ENCODE peak calls at places on chromosomes 12 and 14, in ten cellular contexts. I, S, P, T, V, F, M, G, K and N are unnamed samples.

GRCh38 chr12:104588048-104588942 is 131.5 kb downstream of the CHST11 start:
- DNase-seq in G (no peak), K (no peak), I (peak), V (peak), T (no peak), F (no peak), M (peak), S (peak), P (no peak), N (peak)

GRCh38 chr12:104406164-104406563 is 50.6 kb upstream of the CHST11 start:
- DNase-seq in I (no peak), S (no peak), T (no peak), K (no peak), M (no peak), F (no peak), P (no peak), V (no peak), G (no peak), N (no peak)

GRCh38 chr14:37083599-37083998 is 88.8 kb downstream of the SLC25A21 start:
- DNase-seq in V (no peak), S (no peak), K (no peak), P (no peak), M (no peak), G (no peak), I (no peak), T (no peak), F (no peak), N (no peak)

GRCh38 chr12:21065845-21066244 is 65.1 kb upstream of the SLCO1B1 start:
- DNase-seq in M (no peak), P (no peak), F (no peak), T (no peak), I (peak), G (no peak), S (peak), K (no peak), V (peak), N (no peak)

GRCh38 chr12:48810817-48811453 is 7.4 kb upstream of the CACNB3 start:
- DNase-seq in P (no peak), I (peak), M (no peak), F (no peak), K (no peak), S (peak), T (no peak), V (peak), G (no peak), N (peak)

GRCh38 chr14:42460673-42461072 is 854.0 kb downstream of the LRFN5 start:
- DNase-seq in F (no peak), S (no peak), V (no peak), P (no peak), K (no peak), G (no peak), T (no peak), I (no peak), M (no peak), N (no peak)

GRCh38 chr14:99513946-99514551 is 32.8 kb downstream of the CCNK start:
- DNase-seq in S (no peak), M (no peak), T (no peak), I (no peak), G (no peak), P (no peak), K (no peak), V (no peak), F (no peak), N (no peak)

GRCh38 chr12:24901975-24902461 is 46.9 kb downstream of the BCAT1 start:
- DNase-seq in K (peak), P (peak), T (no peak), G (no peak), M (no peak), S (no peak), F (peak), I (no peak), V (peak), N (no peak)

GRCh38 chr12:27785882-27786570 is 6.0 kb upstream of the MANSC4 start:
- DNase-seq in S (peak), K (no peak), T (no peak), P (peak), I (peak), G (no peak), V (peak), F (no peak), M (no peak), N (peak)

GRCh38 chr12:46553266-46553665 is 180.7 kb upstream of the SLC38A2 start:
- DNase-seq in I (peak), M (no peak), G (no peak), P (no peak), T (no peak), V (peak), S (peak), K (no peak), F (no peak), N (peak)

GRCh38 chr12:92593734-92594402 is 108.9 kb upstream of the PLEKHG7 start:
- DNase-seq in T (peak), F (no peak), M (peak), P (peak), S (peak), V (peak), I (peak), K (peak), G (peak), N (peak)

GRCh38 chr12:132030367-132031038 is 80.8 kb downstream of the EP400 start:
- DNase-seq in S (peak), F (no peak), M (no peak), G (no peak), T (peak), V (peak), P (no peak), K (no peak), I (peak), N (peak)

DNA sequence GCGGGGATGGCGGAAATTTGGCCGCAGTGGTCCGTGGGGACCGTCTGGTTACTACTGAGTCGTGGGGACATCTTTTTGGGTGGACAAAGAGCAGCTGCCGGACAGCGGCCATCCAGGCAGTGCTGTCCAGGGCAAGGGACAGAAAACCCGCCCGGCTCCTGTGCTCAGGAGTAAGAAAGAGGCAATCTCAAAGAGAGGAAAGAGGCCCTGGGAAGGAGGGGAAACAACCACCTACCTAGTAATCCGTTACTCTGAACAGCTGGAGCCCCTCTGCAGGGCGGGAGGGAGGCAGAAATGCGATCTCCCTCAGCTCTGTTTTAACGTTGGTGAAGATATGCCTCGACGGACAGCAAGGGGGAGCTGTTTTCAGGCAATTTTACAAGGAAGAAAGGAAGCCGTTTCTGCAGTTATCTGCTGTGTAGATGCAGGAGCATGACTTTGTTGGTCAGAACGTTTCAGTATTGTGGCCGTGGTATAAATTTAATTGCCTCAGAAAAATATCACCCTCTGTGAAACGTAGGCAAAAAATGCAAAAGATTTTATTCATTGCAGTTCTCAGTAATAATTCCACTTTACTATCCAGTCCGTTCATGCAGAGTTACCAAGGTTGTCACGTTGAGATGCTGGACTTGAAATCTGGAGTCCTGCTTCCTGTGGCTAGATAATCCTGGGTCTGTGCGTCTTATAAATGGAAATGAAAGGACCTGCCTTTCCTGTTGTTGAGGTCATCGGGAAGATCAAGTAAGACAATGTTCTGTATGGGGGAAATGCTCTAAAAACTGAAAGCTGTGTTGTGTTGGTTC is 1.1 kb upstream of the AVPR1A start:
- DNase-seq in M (peak), S (peak), T (peak), G (no peak), P (peak), I (peak), F (peak), V (peak), K (no peak), N (peak)
- TF ChIP-seq CTCF in M (peak), S (peak), T (peak), G (no peak), P (peak), I (peak), F (peak), V (peak), K (peak), N (peak)

GRCh38 chr12:77402726-77403125 is 337.4 kb upstream of the E2F7 start:
- DNase-seq in F (no peak), V (peak), S (peak), M (no peak), P (no peak), K (no peak), G (no peak), I (peak), T (no peak), N (no peak)
- TF ChIP-seq CTCF in F (no peak), V (no peak), S (no peak), M (no peak), P (no peak), K (no peak), G (no peak), I (no peak), T (no peak), N (no peak)

DNA sequence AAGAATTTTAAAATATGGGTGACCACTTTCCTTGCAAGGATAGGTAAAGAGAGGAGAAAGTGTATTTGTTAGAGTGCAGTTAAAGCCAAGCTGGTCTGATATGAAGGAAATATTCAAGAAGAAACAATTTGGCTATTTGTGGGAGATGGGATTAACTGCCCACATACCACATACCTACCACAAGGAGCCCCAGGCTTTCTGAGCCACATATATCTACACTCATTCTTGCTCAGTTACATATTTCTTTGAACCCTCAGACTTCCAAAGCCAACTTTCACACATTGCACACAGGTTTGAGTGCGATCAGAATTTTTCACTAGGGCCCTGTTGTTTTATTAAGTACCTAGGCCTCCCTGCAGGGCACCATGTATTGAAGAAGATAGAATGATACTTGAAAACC is 330.2 kb downstream of the ZFP36L1 start:
- DNase-seq in T (no peak), G (no peak), F (no peak), M (no peak), V (no peak), I (no peak), S (no peak), K (no peak), P (no peak), N (peak)
- TF ChIP-seq CTCF in T (no peak), G (no peak), F (peak), M (no peak), V (no peak), I (no peak), S (peak), K (no peak), P (no peak), N (peak)

DNA sequence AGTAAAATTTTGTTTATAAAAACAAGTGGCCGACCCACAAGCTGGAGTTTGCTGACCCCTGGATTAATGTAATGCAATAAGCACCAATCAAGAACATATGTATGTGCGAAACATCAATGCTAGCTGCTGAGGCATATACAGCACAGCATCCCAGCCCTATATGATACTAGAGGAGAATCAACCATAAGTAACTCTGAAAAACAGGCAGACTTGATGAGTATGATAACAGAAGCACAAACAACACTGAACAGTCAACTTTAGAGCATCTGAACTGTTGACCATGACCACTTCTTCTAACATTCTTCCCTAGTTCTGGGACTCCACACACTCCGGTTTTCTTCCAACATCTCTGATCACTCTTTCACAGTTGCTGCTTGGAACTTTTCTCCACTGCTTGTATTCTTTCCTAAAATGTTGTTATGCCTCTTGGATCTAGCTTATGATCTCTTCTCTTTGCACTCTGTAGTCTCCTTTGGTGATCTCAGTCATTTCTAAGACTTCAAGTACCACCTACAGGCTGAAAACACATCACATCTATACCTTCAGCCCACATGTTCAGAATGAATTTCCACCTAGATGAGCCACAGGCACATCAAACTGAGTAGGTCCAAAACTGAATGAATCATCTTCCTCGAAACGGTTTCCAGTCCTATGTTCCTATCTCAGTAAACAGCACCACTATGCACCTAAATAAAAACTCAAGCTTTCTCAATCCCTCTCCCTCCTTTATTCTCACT is 57.2 kb downstream of the STXBP6 start:
- DNase-seq in T (no peak), K (no peak), M (no peak), F (no peak), G (no peak), V (no peak), P (no peak), I (no peak), S (no peak), N (no peak)
- TF ChIP-seq CTCF in T (no peak), K (no peak), M (no peak), F (no peak), G (no peak), V (no peak), P (no peak), I (no peak), S (no peak), N (no peak)

DNA sequence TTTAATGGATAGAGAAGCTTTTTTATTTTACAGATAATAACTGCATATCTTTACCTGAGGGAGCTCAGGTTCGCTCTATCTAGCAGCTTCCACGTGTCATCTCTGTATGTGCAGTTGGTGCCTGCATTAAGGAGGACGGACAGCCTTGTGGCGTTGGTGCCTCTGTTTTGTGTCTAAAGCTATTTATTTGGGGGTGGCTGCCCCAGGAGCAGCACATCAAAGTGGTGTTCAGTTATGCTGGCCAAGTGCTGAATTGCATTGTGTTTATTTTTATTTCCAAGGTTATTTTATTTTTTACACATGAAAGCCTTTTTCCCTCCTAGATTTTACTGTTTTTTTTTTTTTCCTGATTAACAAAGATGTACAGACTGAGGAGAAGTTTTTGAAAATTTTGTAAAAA is 59.7 kb downstream of the RASSF3 start:
- DNase-seq in S (no peak), T (no peak), M (no peak), K (no peak), I (no peak), V (no peak), G (no peak), F (no peak), P (peak), N (no peak)
- TF ChIP-seq CTCF in S (no peak), T (no peak), M (no peak), K (no peak), I (no peak), V (no peak), G (no peak), F (no peak), P (no peak), N (no peak)

GRCh38 chr12:111434049-111434448 is 28.3 kb downstream of the SH2B3 start:
- DNase-seq in K (no peak), T (no peak), F (no peak), S (no peak), G (no peak), M (no peak), I (no peak), V (no peak), P (no peak), N (no peak)

GRCh38 chr12:111436266-111436665 is 30.5 kb downstream of the SH2B3 start:
- DNase-seq in I (no peak), V (no peak), T (no peak), K (no peak), P (no peak), G (no peak), M (peak), S (no peak), F (no peak), N (no peak)

GRCh38 chr12:111436811-111437210 is 31.1 kb downstream of the SH2B3 start:
- DNase-seq in S (no peak), I (no peak), K (no peak), M (peak), G (no peak), V (no peak), T (no peak), P (no peak), F (no peak), N (no peak)

GRCh38 chr12:111435661-111436201 is 30.0 kb downstream of the SH2B3 start:
- DNase-seq in K (no peak), P (peak), V (no peak), I (no peak), F (no peak), T (no peak), S (no peak), G (no peak), M (peak), N (no peak)

DNA sequence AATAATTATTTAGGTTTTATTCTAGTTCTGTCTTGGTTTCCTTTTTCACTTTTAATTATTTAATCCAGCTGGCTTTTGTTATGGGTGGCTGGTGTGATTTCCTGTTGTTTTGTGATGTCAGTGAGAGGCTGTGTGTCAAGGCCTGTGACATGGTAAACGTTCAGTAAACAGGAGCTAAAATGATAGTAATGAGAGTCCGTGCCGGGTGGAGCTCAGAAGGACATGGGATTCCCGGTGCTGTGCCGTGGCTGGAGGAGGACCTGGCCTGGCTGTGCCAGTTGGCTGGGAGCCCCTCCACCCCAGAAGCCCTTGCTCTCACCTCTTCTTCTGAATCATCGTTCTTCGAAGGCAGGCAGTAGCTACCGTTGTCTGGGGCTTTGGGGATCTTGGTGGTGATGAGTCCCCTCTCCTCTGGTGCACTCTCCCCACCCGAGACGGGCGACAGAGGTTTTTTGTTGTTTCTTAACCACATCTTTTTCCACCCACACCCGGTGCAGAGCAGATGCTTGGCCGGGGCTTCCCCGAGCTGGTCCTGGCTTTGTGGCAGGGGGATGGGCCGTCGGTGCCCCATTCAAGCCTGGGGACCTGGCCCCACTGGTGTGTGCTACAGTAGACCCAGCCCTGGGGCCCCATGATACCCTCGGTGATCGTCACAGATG is 29.1 kb downstream of the SH2B3 start:
- DNase-seq in K (no peak), S (peak), I (peak), T (peak), M (peak), F (no peak), P (peak), G (peak), V (no peak), N (peak)
- TF ChIP-seq CTCF in K (no peak), S (no peak), I (no peak), T (no peak), M (no peak), F (no peak), P (no peak), G (no peak), V (no peak), N (no peak)